ENCODE peak calls at places on chromosome 20, in seven cellular contexts. Y is Panc1, H is MCF 10A, L is endothelial cell of umbilical vein, B is tibial artery, X is GM20000, U is mucosa of descending colon. J is an unnamed sample.

GRCh38 chr20:16672299-16672698 is 57.5 kb upstream of the SNRPB2 start:
- DNase-seq in Y (no peak), L (no peak), B (no peak), X (no peak), H (no peak), U (no peak), J (no peak)

GRCh38 chr20:45085289-45085688 is 15.6 kb downstream of the KCNS1 start:
- DNase-seq in H (no peak), B (no peak), X (no peak), Y (no peak), L (no peak), U (no peak), J (no peak)

GRCh38 chr20:7703436-7703835 is 236.8 kb downstream of the HAO1 start:
- DNase-seq in B (no peak), Y (no peak), L (no peak), H (no peak), U (no peak), X (no peak), J (no peak)

GRCh38 chr20:50550531-50550930 is 40.3 kb downstream of the PTPN1 start:
- DNase-seq in B (no peak), H (no peak), U (no peak), X (no peak), Y (no peak), L (no peak), J (no peak)

GRCh38 chr20:25090492-25091429 is 8.8 kb upstream of the VSX1 start:
- DNase-seq in H (no peak), Y (no peak), L (no peak), B (no peak), X (no peak), U (peak; percentile 53), J (no peak)

GRCh38 chr20:46330072-46330763 is 21.9 kb upstream of the CDH22 start:
- DNase-seq in H (no peak), L (no peak), Y (no peak), U (no peak), B (no peak), X (no peak), J (no peak)

GRCh38 chr20:258963-259362 is 1.4 kb downstream of the DEFB132 start:
- DNase-seq in H (peak; percentile 30), L (peak; percentile 40), X (no peak), U (no peak), B (no peak), Y (no peak), J (no peak)

GRCh38 chr20:44780226-44780625 is 30.1 kb downstream of the RIMS4 start:
- DNase-seq in H (peak; percentile 60), X (peak; percentile 58), U (peak; percentile 58), Y (no peak), B (no peak), L (peak; percentile 49), J (peak; percentile 66)

GRCh38 chr20:44704551-44704971 is 10.6 kb upstream of the CCN5 start:
- DNase-seq in H (peak; percentile 34), U (no peak), Y (no peak), L (no peak), X (no peak), B (peak; percentile 50), J (no peak)

GRCh38 chr20:20546402-20546801 is 166.0 kb downstream of the RALGAPA2 start:
- DNase-seq in Y (no peak), L (no peak), B (no peak), H (peak; percentile 70), X (no peak), U (no peak), J (no peak)

GRCh38 chr20:57468523-57469417 is 56.2 kb downstream of the CTCFL start:
- DNase-seq in Y (no peak), B (no peak), U (no peak), X (no peak), H (no peak), L (no peak), J (no peak)

GRCh38 chr20:2820896-2821869 is 5.0 kb downstream of the TMEM239 start:
- DNase-seq in L (no peak), Y (no peak), U (no peak), H (no peak), B (peak; percentile 54), X (peak; percentile 17), J (no peak)

GRCh38 chr20:45835230-45836224 is 1.9 kb downstream of the SNX21 start:
- DNase-seq in Y (no peak), H (peak; percentile 55), X (no peak), B (peak; percentile 86), L (no peak), U (peak; percentile 20), J (no peak)

GRCh38 chr20:20440473-20440872 is 72.6 kb downstream of the INSM1 start:
- DNase-seq in U (peak; percentile 16), Y (no peak), X (no peak), B (no peak), H (no peak), L (no peak), J (no peak)

GRCh38 chr20:20303742-20304141 is 64.2 kb upstream of the INSM1 start:
- DNase-seq in L (no peak), U (peak; percentile 13), Y (no peak), X (no peak), H (no peak), B (peak; percentile 65), J (no peak)

GRCh38 chr20:8693709-8694108 is 375.2 kb upstream of the PLCB4 start:
- DNase-seq in U (no peak), B (no peak), H (peak; percentile 6), L (no peak), X (no peak), Y (no peak), J (no peak)

GRCh38 chr20:51624157-51624731 is 81.7 kb upstream of the NFATC2 start:
- DNase-seq in H (peak; percentile 79), X (peak; percentile 78), Y (no peak), U (peak; percentile 59), L (peak; percentile 81), B (no peak), J (peak; percentile 61)

GRCh38 chr20:2379511-2380229 is 1.0 kb upstream of the TGM6 start:
- DNase-seq in H (no peak), B (no peak), U (no peak), X (no peak), L (no peak), Y (no peak), J (no peak)

GRCh38 chr20:40291483-40291882 is 397.6 kb downstream of the MAFB start:
- DNase-seq in Y (no peak), B (no peak), U (no peak), H (no peak), X (no peak), L (no peak), J (no peak)

GRCh38 chr20:51712501-51713212 is 55.5 kb downstream of the ATP9A start:
- DNase-seq in Y (no peak), U (peak; percentile 51), X (no peak), L (peak; percentile 23), B (no peak), H (peak; percentile 23), J (no peak)

GRCh38 chr20:34824026-34824860 is 1.2 kb downstream of the NCOA6 start:
- DNase-seq in H (peak; percentile 86), Y (peak; percentile 46), U (peak; percentile 94), L (peak; percentile 57), B (no peak), X (peak; percentile 83), J (peak; percentile 37)

GRCh38 chr20:6583134-6583738 is 184.2 kb upstream of the BMP2 start:
- DNase-seq in U (peak; percentile 69), L (peak; percentile 78), H (peak; percentile 78), B (no peak), X (peak; percentile 42), Y (no peak), J (peak; percentile 13)

GRCh38 chr20:15986690-15987089 is 586.6 kb downstream of the KIF16B start:
- DNase-seq in Y (no peak), X (peak; percentile 16), L (no peak), B (no peak), H (no peak), U (no peak), J (no peak)

GRCh38 chr20:53797085-53797484 is 203.4 kb upstream of the ZNF217 start:
- DNase-seq in U (no peak), B (no peak), L (no peak), H (no peak), Y (no peak), X (no peak), J (no peak)

GRCh38 chr20:5230544-5230943 is 86.2 kb downstream of the PROKR2 start:
- DNase-seq in Y (no peak), B (no peak), H (no peak), X (no peak), U (no peak), L (no peak), J (no peak)

GRCh38 chr20:64064145-64064698 is 1.2 kb downstream of the TCEA2 start:
- DNase-seq in X (no peak), U (no peak), Y (no peak), B (peak; percentile 80), H (peak; percentile 72), L (no peak), J (no peak)

GRCh38 chr20:52340036-52340634 is 148.6 kb upstream of the ZFP64 start:
- DNase-seq in Y (no peak), B (no peak), H (peak; percentile 12), X (no peak), U (no peak), L (peak; percentile 21), J (no peak)

GRCh38 chr20:57840066-57840465 is 130.3 kb upstream of the PMEPA1 start:
- DNase-seq in Y (no peak), H (no peak), U (no peak), X (no peak), L (no peak), B (no peak), J (no peak)

GRCh38 chr20:63493563-63494020 is 5.3 kb downstream of the EEF1A2 start:
- DNase-seq in B (no peak), U (no peak), L (no peak), H (no peak), X (no peak), Y (no peak), J (no peak)

DNA sequence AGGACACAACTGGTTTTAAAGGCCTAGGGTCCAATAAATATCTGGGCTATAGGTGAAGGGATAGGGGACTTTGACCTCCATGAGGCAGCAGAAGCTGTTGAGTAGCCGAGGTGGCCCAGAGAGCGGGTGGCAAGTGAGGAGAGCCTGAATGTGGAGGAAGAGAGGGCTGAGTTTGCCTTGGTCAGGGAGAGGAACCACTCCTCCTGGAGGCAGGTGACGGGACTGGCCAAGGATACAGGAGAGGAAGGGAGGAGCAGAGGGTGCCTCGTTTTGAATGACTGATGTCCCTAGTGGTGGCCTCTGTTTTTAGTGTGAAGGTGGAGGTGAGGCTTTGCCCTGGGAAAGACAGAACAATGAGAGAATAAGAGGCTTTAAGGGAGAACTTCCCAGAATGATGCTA is 19.1 kb upstream of the AAR2 start:
- DNase-seq in Y (no peak), U (no peak), B (no peak), H (peak; percentile 22), L (no peak), X (no peak), J (no peak)
- TF ChIP-seq CTCF in Y (no peak), U (no peak), B (no peak), H (peak; percentile 10), L (no peak), X (no peak), J (peak; percentile 45)

GRCh38 chr20:43544501-43544900 is 14.3 kb upstream of the SGK2 start:
- DNase-seq in X (no peak), H (no peak), L (no peak), Y (no peak), U (no peak), B (peak; percentile 31), J (no peak)
- TF ChIP-seq CTCF in X (no peak), H (no peak), L (no peak), Y (no peak), U (no peak), B (no peak), J (no peak)

GRCh38 chr20:58880994-58881752 is 28.7 kb downstream of the GNAS start:
- DNase-seq in B (no peak), X (no peak), L (no peak), Y (no peak), U (no peak), H (peak; percentile 16), J (no peak)
- TF ChIP-seq CTCF in B (no peak), X (no peak), L (peak; percentile 6), Y (peak; percentile 38), U (no peak), H (no peak), J (no peak)

GRCh38 chr20:48241482-48241881 is 456.2 kb upstream of the SULF2 start:
- DNase-seq in H (no peak), B (no peak), X (no peak), L (no peak), Y (no peak), U (no peak), J (no peak)
- TF ChIP-seq CTCF in H (no peak), B (no peak), X (no peak), L (no peak), Y (no peak), U (no peak), J (no peak)